ENCODE peak calls at places on chromosome 1, in four cellular contexts. V is GM23338, P is PC-3, D is AG10803. O is an unnamed sample.

GRCh38 chr1:914253-914890 is 9.4 kb upstream of the SAMD11 start:
- DNase-seq in V (no peak), P (no peak), D (no peak), O (no peak)

GRCh38 chr1:66374561-66375111 is 159.3 kb upstream of the SGIP1 start:
- DNase-seq in V (no peak), P (peak), D (peak), O (peak)

GRCh38 chr1:206110820-206111219 is 6.4 kb downstream of the AVPR1B start:
- DNase-seq in V (no peak), P (no peak), D (no peak), O (no peak)

GRCh38 chr1:2321258-2321657 is 70.1 kb downstream of the MORN1 start:
- DNase-seq in V (no peak), P (no peak), D (no peak), O (no peak)

GRCh38 chr1:169764919-169765318 is 29.8 kb downstream of the METTL18 start:
- DNase-seq in V (no peak), P (no peak), D (no peak), O (no peak)

GRCh38 chr1:182668633-182669032 is 15.8 kb downstream of the RGS8 start:
- DNase-seq in V (no peak), P (no peak), D (no peak), O (no peak)

GRCh38 chr1:223652436-223652901 is 13.0 kb downstream of the CAPN8 start:
- DNase-seq in V (peak), P (peak), D (no peak), O (no peak)

GRCh38 chr1:60831780-60832179 is 250.6 kb upstream of the NFIA start:
- DNase-seq in V (no peak), P (no peak), D (no peak), O (no peak)

GRCh38 chr1:96362623-96363022 is 359.0 kb upstream of the PTBP2 start:
- DNase-seq in V (no peak), P (peak), D (peak), O (peak)

GRCh38 chr1:200877839-200878551 is 5.2 kb downstream of the GPR25 start:
- DNase-seq in V (no peak), P (no peak), D (no peak), O (no peak)

GRCh38 chr1:178434899-178435298 is 61.9 kb downstream of the CLEC20A start:
- DNase-seq in V (no peak), P (no peak), D (no peak), O (no peak)

GRCh38 chr1:111201275-111202090 is 1.0 kb upstream of the DENND2D start:
- DNase-seq in V (no peak), P (no peak), D (no peak), O (no peak)

GRCh38 chr1:17244826-17245740 is 3.8 kb upstream of the PADI3 start:
- DNase-seq in V (no peak), P (no peak), D (no peak), O (no peak)

GRCh38 chr1:152189657-152190442 is 30.8 kb upstream of the RPTN start:
- DNase-seq in V (peak), P (peak), D (peak), O (peak)

GRCh38 chr1:170619167-170620030 is 44.5 kb upstream of the PRRX1 start:
- DNase-seq in V (no peak), P (peak), D (peak), O (no peak)

GRCh38 chr1:187987236-187987776 is 1158.6 kb downstream of the PLA2G4A start:
- DNase-seq in V (no peak), P (no peak), D (no peak), O (no peak)

GRCh38 chr1:182198006-182198605 is 136.6 kb upstream of the ZNF648 start:
- DNase-seq in V (peak), P (peak), D (no peak), O (no peak)

GRCh38 chr1:225921734-225922709 is 2.0 kb downstream of the PYCR2 start:
- DNase-seq in V (no peak), P (peak), D (peak), O (no peak)
- H3K4me3 ChIP-seq in V (peak), P (no peak), D (peak), O (no peak)

GRCh38 chr1:33390550-33390949 is 40.3 kb downstream of the PHC2 start:
- DNase-seq in V (no peak), P (no peak), D (peak), O (peak)
- H3K4me3 ChIP-seq in V (no peak), P (no peak), D (no peak), O (no peak)

DNA sequence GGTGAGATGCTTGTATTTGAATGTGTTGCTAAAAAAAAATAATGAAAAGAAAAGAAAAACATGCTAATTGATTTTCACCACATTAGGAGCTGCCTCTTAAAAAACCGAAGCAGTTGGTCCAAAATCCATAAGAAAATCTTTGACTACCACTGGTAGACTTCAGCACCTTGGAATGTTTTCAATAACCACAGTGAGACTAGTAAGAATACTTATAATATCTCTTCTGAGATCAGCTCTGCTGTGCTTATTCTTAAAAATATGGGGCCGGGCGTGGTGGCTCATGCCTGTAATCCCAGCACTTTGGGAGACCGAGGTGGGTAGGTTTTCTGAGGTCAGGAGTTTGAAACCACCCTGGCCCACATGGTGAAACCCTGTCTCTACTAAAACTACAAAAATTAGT is 15.1 kb downstream of the NFYC start:
- DNase-seq in V (no peak), P (no peak), D (no peak), O (no peak)
- H3K4me3 ChIP-seq in V (no peak), P (no peak), D (no peak), O (no peak)

DNA sequence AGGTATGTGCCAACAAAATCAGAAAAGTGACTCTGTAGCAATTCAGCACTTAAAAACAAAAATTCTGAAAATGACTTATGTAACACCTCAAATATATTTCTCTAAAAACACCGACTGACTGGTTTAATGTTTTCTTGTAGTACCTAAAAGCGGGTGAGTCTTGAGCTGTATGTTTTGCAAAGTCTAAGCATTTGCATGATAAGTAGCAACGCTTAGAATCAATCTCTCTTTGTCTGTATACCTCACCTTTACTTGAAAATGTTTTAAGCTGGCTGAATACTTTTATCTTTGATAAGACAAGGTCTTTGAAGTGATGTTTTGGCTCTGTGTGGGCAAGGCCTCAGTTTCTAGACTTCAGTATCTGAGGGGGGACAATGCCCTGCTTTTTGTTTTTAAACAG is 8.3 kb downstream of the ITPKB start:
- DNase-seq in V (peak), P (no peak), D (no peak), O (no peak)
- H3K4me3 ChIP-seq in V (no peak), P (no peak), D (no peak), O (no peak)

DNA sequence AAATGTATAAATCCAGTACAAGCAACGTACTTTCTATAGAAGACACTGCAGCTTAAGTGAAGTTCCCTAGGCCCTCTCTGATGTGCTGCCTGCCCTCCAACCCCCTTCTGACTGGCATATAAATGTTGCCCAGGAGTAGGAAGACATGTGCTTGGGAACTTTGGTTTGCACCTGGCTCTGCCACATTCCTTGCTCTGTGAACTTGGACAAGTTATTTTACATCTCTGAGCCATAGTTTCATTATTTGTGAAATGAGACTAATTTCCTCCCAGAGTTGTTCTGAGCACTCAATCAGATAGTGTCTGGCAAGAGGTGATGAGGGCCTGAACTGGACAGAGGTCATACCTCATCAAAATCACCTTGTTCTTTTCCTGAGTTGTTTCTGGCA is 3.5 kb upstream of the PHC2 start:
- DNase-seq in V (no peak), P (peak), D (no peak), O (no peak)
- H3K4me3 ChIP-seq in V (no peak), P (no peak), D (no peak), O (no peak)